ENCODE peak calls at places on chromosome 9, in nine cellular contexts. L is stimulated activated CD4-positive, alpha-beta T cell treated with anti-CD3 and anti-CD28 coated beads, Interleukin-12 subunit alpha, Interleukin-12 subunit beta, amount 100 ng/mL, for 4 hours; G is RCC 7860; R is natural killer cell; C is naive B cell; H is iris pigment epithelial cell; W is NCI-H1417 treated with DMSO at 0.1 percent for 48 hours; K is activated CD8-positive, alpha-beta memory T cell treated with anti-CD3 and anti-CD28 coated beads for 1 hour; Y is neural crest cell. I is an unnamed sample.
A peak's percentile ranks its signal among the peaks of the same experiment; 100 is the strongest.

GRCh38 chr9:18896531-18897179 is 136.4 kb downstream of the SAXO1 start:
- DNase-seq in Y (no peak), R (no peak), G (peak; percentile 7), L (no peak), K (no peak), C (no peak), W (no peak), H (peak; percentile 68), I (no peak)

GRCh38 chr9:103078581-103078980 is 83.4 kb downstream of the CYLC2 start:
- DNase-seq in L (no peak), K (no peak), R (no peak), C (no peak), Y (no peak), G (no peak), W (no peak), H (no peak), I (no peak)

GRCh38 chr9:83794051-83794450 is 23.5 kb downstream of the GKAP1 start:
- DNase-seq in W (no peak), G (no peak), H (no peak), R (no peak), K (no peak), Y (no peak), L (no peak), C (no peak), I (no peak)

GRCh38 chr9:92864152-92864551 is 13.7 kb downstream of the ZNF484 start:
- DNase-seq in K (no peak), L (no peak), G (no peak), C (no peak), W (no peak), R (no peak), Y (no peak), H (no peak), I (no peak)

GRCh38 chr9:70402213-70402612 is 12.2 kb downstream of the KLF9 start:
- DNase-seq in W (no peak), Y (no peak), G (no peak), L (no peak), R (no peak), H (no peak), C (no peak), K (no peak), I (no peak)

GRCh38 chr9:113370806-113371325 is 5.9 kb downstream of the HDHD3 start:
- DNase-seq in W (no peak), L (no peak), R (no peak), H (no peak), Y (no peak), G (no peak), K (no peak), C (no peak), I (no peak)

GRCh38 chr9:10612649-10613398 is at the start of gene PTPRD:
- DNase-seq in R (no peak), H (peak; percentile 39), C (no peak), Y (peak; percentile 43), K (no peak), L (no peak), G (peak; percentile 13), W (peak; percentile 9), I (peak; percentile 43)

GRCh38 chr9:68805890-68806517 is 101.0 kb downstream of the PIP5K1B start:
- DNase-seq in H (no peak), Y (no peak), L (no peak), G (no peak), K (no peak), R (no peak), W (no peak), C (no peak), I (no peak)

GRCh38 chr9:13707635-13708410 is 428.3 kb upstream of the MPDZ start:
- DNase-seq in R (no peak), K (no peak), H (peak; percentile 69), G (no peak), C (no peak), Y (no peak), L (no peak), W (no peak), I (no peak)

GRCh38 chr9:124312290-124313265 is 54.8 kb downstream of the NEK6 start:
- DNase-seq in H (no peak), W (no peak), C (no peak), R (no peak), K (no peak), L (no peak), Y (no peak), G (no peak), I (no peak)

GRCh38 chr9:122325124-122325523 is 45.7 kb upstream of the PTGS1 start:
- DNase-seq in L (no peak), R (no peak), W (no peak), G (peak; percentile 9), C (no peak), K (no peak), H (peak; percentile 70), Y (no peak), I (no peak)

GRCh38 chr9:121765021-121765950 is 113.9 kb downstream of the DAB2IP start:
- DNase-seq in G (peak; percentile 16), K (no peak), H (peak; percentile 35), Y (no peak), R (no peak), W (no peak), L (no peak), C (no peak), I (no peak)

GRCh38 chr9:94593459-94594345 is at the start of gene FBP2:
- DNase-seq in H (no peak), C (no peak), G (no peak), L (no peak), W (no peak), R (no peak), Y (no peak), K (no peak), I (no peak)

GRCh38 chr9:127844821-127845359 is 9.6 kb downstream of the ENG start:
- DNase-seq in C (no peak), K (no peak), R (no peak), Y (no peak), H (peak; percentile 57), W (no peak), L (no peak), G (no peak), I (no peak)

GRCh38 chr9:69168709-69169217 is 5.3 kb upstream of the TJP2 start:
- DNase-seq in K (no peak), R (peak; percentile 43), Y (no peak), L (peak; percentile 49), H (peak; percentile 87), G (no peak), C (no peak), W (peak; percentile 53), I (no peak)

GRCh38 chr9:21836437-21837161 is 34.2 kb downstream of the MTAP start:
- DNase-seq in C (no peak), H (peak; percentile 99), L (no peak), Y (no peak), W (no peak), K (no peak), R (no peak), G (peak; percentile 99), I (peak; percentile 36)

GRCh38 chr9:78121488-78121887 is 89.9 kb upstream of the GNAQ start:
- DNase-seq in W (peak; percentile 11), L (peak; percentile 55), G (peak; percentile 39), H (peak; percentile 56), C (no peak), K (peak; percentile 42), R (peak; percentile 29), Y (peak; percentile 67), I (no peak)

GRCh38 chr9:129938291-129938979 is 103.2 kb downstream of the USP20 start:
- DNase-seq in Y (no peak), L (no peak), K (no peak), R (no peak), C (no peak), G (no peak), H (peak; percentile 64), W (no peak), I (no peak)

GRCh38 chr9:89666950-89667349 is 62.1 kb downstream of the GADD45G start:
- DNase-seq in C (no peak), K (no peak), L (no peak), Y (no peak), R (no peak), W (no peak), G (no peak), H (no peak), I (no peak)

GRCh38 chr9:110033869-110034268 is 174.1 kb downstream of the C9orf152 start:
- DNase-seq in C (no peak), G (peak; percentile 72), Y (no peak), K (no peak), L (no peak), W (no peak), R (no peak), H (peak; percentile 35), I (no peak)

GRCh38 chr9:88684046-88684445 is 149.1 kb downstream of the NXNL2 start:
- DNase-seq in R (no peak), W (no peak), Y (no peak), H (no peak), G (no peak), C (no peak), L (no peak), K (no peak), I (no peak)